ENCODE peak calls at places on chromosome 5, in five cellular contexts. One of them, this sample, is unnamed.

GRCh38 chr5:89012361-89012760 is 129.4 kb upstream of the MEF2C start:
- DNase-seq in Caco-2: no peak
- DNase-seq in neuronal stem cell: no peak
- DNase-seq in SK-N-SH: no peak
- DNase-seq in HCT116: no peak
- DNase-seq in this sample: no peak

GRCh38 chr5:91301459-91301858 is 81.7 kb downstream of the ARRDC3 start:
- DNase-seq in neuronal stem cell: no peak
- DNase-seq in Caco-2: no peak
- DNase-seq in SK-N-SH: no peak
- DNase-seq in HCT116: no peak
- DNase-seq in this sample: no peak

GRCh38 chr5:129400395-129400983 is 59.6 kb upstream of the ADAMTS19 start:
- DNase-seq in HCT116: no peak
- DNase-seq in neuronal stem cell: no peak
- DNase-seq in SK-N-SH: peak; percentile 2
- DNase-seq in Caco-2: no peak
- DNase-seq in this sample: no peak

GRCh38 chr5:171201285-171201684 is 107.8 kb upstream of the TLX3 start:
- DNase-seq in SK-N-SH: peak; percentile 49
- DNase-seq in HCT116: no peak
- DNase-seq in neuronal stem cell: no peak
- DNase-seq in Caco-2: no peak
- DNase-seq in this sample: peak; percentile 71

GRCh38 chr5:130995851-130996250 is 169.2 kb downstream of the HINT1 start:
- DNase-seq in Caco-2: no peak
- DNase-seq in SK-N-SH: no peak
- DNase-seq in neuronal stem cell: no peak
- DNase-seq in HCT116: no peak
- DNase-seq in this sample: no peak

GRCh38 chr5:157290156-157290980 is 24.4 kb downstream of the CYFIP2 start:
- DNase-seq in HCT116: no peak
- DNase-seq in Caco-2: no peak
- DNase-seq in SK-N-SH: no peak
- DNase-seq in neuronal stem cell: no peak
- DNase-seq in this sample: no peak

GRCh38 chr5:148937239-148937638 is 110.8 kb downstream of the ADRB2 start:
- DNase-seq in HCT116: no peak
- DNase-seq in neuronal stem cell: no peak
- DNase-seq in Caco-2: no peak
- DNase-seq in SK-N-SH: no peak
- DNase-seq in this sample: no peak

GRCh38 chr5:149487672-149488071 is 63.6 kb downstream of the CSNK1A1 start:
- DNase-seq in HCT116: no peak
- DNase-seq in SK-N-SH: no peak
- DNase-seq in Caco-2: no peak
- DNase-seq in neuronal stem cell: no peak
- DNase-seq in this sample: no peak

GRCh38 chr5:5902665-5903064 is 475.7 kb downstream of the MED10 start:
- DNase-seq in neuronal stem cell: no peak
- DNase-seq in SK-N-SH: no peak
- DNase-seq in HCT116: no peak
- DNase-seq in Caco-2: no peak
- DNase-seq in this sample: no peak

GRCh38 chr5:147307170-147307569 is 72.3 kb downstream of the STK32A start:
- DNase-seq in HCT116: no peak
- DNase-seq in SK-N-SH: no peak
- DNase-seq in neuronal stem cell: no peak
- DNase-seq in Caco-2: no peak
- DNase-seq in this sample: no peak
- H3K4me1 ChIP-seq in HCT116: peaks cover 36% of the 10 kb centered on the region
- H3K4me1 ChIP-seq in SK-N-SH: peaks cover 3% of the 10 kb centered on the region
- H3K4me1 ChIP-seq in neuronal stem cell: no peaks in the 10 kb centered on the region
- H3K4me1 ChIP-seq in Caco-2: no peaks in the 10 kb centered on the region
- H3K4me1 ChIP-seq in this sample: peaks cover 7% of the 10 kb centered on the region

DNA sequence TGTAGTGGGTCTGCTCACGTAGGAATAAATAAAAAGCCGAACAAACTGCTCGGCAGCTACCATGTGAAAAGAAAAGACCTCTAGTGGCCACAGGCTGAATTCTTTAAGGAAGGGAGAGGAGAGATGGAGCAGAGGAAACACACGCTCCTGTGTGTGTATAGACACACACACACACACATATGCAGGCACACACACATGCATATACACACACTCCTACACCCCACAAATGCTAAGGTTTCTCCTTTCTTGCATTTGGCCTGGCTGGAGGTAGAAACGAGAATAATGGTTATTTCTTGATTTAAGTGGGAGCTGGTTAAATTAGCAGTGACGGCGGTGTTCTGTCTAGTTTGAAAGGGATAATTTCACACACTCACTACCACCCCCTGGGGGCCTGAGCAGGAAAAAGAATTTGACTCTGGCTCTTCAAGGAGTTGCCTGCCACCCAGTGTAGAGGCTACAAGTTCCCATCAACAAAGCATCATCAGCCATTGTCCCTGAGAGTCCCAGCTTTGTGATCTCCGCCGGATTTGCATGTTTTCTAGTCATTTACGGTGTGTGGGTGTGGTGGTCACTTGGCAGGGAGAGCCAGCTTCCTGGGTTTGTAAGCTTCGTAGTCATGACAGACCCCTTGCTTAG is at the start of gene INSYN2B:
- DNase-seq in Caco-2: peak; percentile 70
- DNase-seq in SK-N-SH: peak; percentile 63
- DNase-seq in HCT116: peak; percentile 56
- DNase-seq in neuronal stem cell: peak; percentile 87
- DNase-seq in this sample: peak; percentile 77
- H3K4me3 ChIP-seq in Caco-2: no peak within 1 kb of the TSS
- H3K4me3 ChIP-seq in SK-N-SH: peak within 1 kb of the TSS; percentile 58
- H3K4me3 ChIP-seq in HCT116: no peak within 1 kb of the TSS
- H3K4me3 ChIP-seq in neuronal stem cell: peak within 1 kb of the TSS; percentile 19
- H3K4me3 ChIP-seq in this sample: peak within 1 kb of the TSS; percentile 45

DNA sequence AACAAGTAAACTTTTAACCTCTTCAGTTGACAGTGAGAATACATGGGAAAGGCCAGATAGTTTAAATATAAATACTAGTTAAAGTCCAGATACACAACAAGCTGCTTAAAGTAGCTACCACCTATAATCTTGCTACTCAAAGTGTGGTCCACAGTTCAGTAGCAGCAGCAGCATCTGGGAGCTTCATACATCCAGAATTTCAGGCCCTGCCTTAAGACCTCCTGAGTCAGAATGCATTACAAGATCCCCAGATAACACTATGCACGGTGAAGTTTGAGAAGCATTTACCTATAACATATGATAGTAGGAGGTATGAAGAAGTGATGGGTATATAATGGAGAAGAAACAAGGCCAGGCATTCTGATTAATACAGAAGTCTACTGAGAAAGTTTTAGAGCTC is 244.5 kb downstream of the EFNA5 start:
- DNase-seq in neuronal stem cell: no peak
- DNase-seq in HCT116: no peak
- DNase-seq in Caco-2: no peak
- DNase-seq in SK-N-SH: no peak
- DNase-seq in this sample: no peak
- H3K4me1 ChIP-seq in neuronal stem cell: peaks cover 1% of the 10 kb centered on the region
- H3K4me1 ChIP-seq in HCT116: peaks cover 21% of the 10 kb centered on the region
- H3K4me1 ChIP-seq in Caco-2: peaks cover 3% of the 10 kb centered on the region
- H3K4me1 ChIP-seq in SK-N-SH: peaks cover 10% of the 10 kb centered on the region
- H3K4me1 ChIP-seq in this sample: peaks cover 40% of the 10 kb centered on the region

DNA sequence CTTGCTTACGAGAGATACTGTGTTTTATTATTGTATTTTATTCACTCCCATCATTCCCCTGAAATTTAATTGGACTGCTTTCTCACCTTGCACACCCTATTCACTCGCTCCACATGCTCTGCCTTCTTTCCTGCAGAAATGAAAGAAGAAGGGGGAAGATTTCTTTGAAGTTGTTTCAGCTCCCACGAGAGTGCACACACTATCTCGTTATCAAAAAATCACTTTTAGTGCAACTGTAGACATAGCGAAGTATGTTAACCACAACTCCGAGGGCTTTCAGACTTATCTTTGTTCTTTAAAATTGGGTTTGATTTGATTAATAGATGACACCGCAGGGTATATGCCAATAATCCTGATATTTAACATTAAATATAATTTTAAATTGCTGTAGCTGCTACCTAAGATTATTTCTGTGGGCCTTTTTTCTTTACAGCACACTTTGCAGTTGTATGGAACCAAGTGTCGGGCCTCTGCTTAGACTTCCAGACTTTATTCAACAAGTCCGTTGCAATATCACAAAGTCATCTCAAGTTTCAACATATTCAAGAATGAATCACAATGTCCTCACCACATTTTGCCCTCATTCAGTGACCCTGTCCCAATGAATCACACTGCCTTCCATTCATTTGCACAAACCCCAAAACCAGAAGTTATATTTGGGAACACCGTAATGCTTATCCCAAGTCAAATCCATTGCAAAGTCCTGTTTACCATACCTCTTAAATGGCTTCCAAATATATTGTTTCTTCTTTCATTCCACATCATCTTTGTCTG is 439.4 kb downstream of the CSNK1G3 start:
- DNase-seq in SK-N-SH: no peak
- DNase-seq in Caco-2: no peak
- DNase-seq in HCT116: peak; percentile 39
- DNase-seq in neuronal stem cell: no peak
- DNase-seq in this sample: no peak
- H3K4me3 ChIP-seq in SK-N-SH: no peak overlapping the region
- H3K4me3 ChIP-seq in Caco-2: no peak overlapping the region
- H3K4me3 ChIP-seq in HCT116: no peak overlapping the region
- H3K4me3 ChIP-seq in neuronal stem cell: no peak overlapping the region
- H3K4me3 ChIP-seq in this sample: no peak overlapping the region

GRCh38 chr5:159030357-159030756 is 69.4 kb downstream of the EBF1 start:
- DNase-seq in SK-N-SH: no peak
- DNase-seq in Caco-2: no peak
- DNase-seq in neuronal stem cell: no peak
- DNase-seq in HCT116: no peak
- DNase-seq in this sample: no peak

GRCh38 chr5:159031513-159031912 is 68.2 kb downstream of the EBF1 start:
- DNase-seq in neuronal stem cell: no peak
- DNase-seq in Caco-2: no peak
- DNase-seq in HCT116: no peak
- DNase-seq in SK-N-SH: no peak
- DNase-seq in this sample: no peak

GRCh38 chr5:159033351-159033657 is 66.4 kb downstream of the EBF1 start:
- DNase-seq in neuronal stem cell: no peak
- DNase-seq in SK-N-SH: no peak
- DNase-seq in HCT116: no peak
- DNase-seq in Caco-2: no peak
- DNase-seq in this sample: no peak

GRCh38 chr5:159032656-159033350 is 66.9 kb downstream of the EBF1 start:
- DNase-seq in neuronal stem cell: no peak
- DNase-seq in HCT116: no peak
- DNase-seq in Caco-2: no peak
- DNase-seq in SK-N-SH: no peak
- DNase-seq in this sample: no peak

GRCh38 chr5:159031915-159032314 is 67.8 kb downstream of the EBF1 start:
- DNase-seq in SK-N-SH: no peak
- DNase-seq in HCT116: no peak
- DNase-seq in Caco-2: no peak
- DNase-seq in neuronal stem cell: no peak
- DNase-seq in this sample: no peak
- H3K4me1 ChIP-seq in SK-N-SH: peaks cover 1% of the 10 kb centered on the region
- H3K4me1 ChIP-seq in HCT116: no peaks in the 10 kb centered on the region
- H3K4me1 ChIP-seq in Caco-2: no peaks in the 10 kb centered on the region
- H3K4me1 ChIP-seq in neuronal stem cell: peaks cover 18% of the 10 kb centered on the region
- H3K4me1 ChIP-seq in this sample: peaks cover 39% of the 10 kb centered on the region

GRCh38 chr5:140633081-140633471 is at the start of gene CD14:
- DNase-seq in Caco-2: peak; percentile 68
- DNase-seq in neuronal stem cell: no peak
- DNase-seq in HCT116: no peak
- DNase-seq in SK-N-SH: no peak
- DNase-seq in this sample: peak; percentile 77
- H3K4me3 ChIP-seq in Caco-2: peak within 1 kb of the TSS; percentile 49
- H3K4me3 ChIP-seq in neuronal stem cell: no peak within 1 kb of the TSS
- H3K4me3 ChIP-seq in HCT116: no peak within 1 kb of the TSS
- H3K4me3 ChIP-seq in SK-N-SH: no peak within 1 kb of the TSS
- H3K4me3 ChIP-seq in this sample: peak within 1 kb of the TSS; percentile 58

DNA sequence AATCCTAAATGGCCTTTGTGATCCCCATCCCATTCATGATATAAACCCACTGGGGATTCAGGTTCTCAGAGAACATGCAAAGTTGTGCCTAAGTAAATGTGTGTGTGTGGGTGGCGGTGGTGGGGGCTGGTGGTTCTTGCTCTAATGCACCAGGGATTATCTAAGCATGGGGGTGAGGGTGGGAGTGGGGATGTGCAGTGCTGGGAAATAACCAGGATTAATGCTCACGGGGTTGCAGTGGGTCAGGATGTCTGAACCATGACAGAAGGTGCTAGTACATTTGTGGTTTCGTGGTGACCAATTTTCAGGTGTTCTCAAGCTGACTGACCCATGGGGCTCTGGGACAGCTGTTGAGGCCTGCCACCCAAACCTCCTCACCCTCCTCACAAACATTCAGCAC is 101.0 kb downstream of the ZNF608 start:
- DNase-seq in HCT116: no peak
- DNase-seq in Caco-2: no peak
- DNase-seq in neuronal stem cell: no peak
- DNase-seq in SK-N-SH: no peak
- DNase-seq in this sample: no peak
- H3K4me1 ChIP-seq in HCT116: peaks cover 20% of the 10 kb centered on the region
- H3K4me1 ChIP-seq in Caco-2: peaks cover 20% of the 10 kb centered on the region
- H3K4me1 ChIP-seq in neuronal stem cell: peaks cover 24% of the 10 kb centered on the region
- H3K4me1 ChIP-seq in SK-N-SH: peaks cover 38% of the 10 kb centered on the region
- H3K4me1 ChIP-seq in this sample: peaks cover 9% of the 10 kb centered on the region

This sample was measured in BE2C.